ENCODE peak calls at places on chromosomes 4 and X, in six cellular contexts. B is cardiac fibroblast, T is fibroblast of lung, Q is esophagus squamous epithelium, X is HCT116, G is body of pancreas. J is an unnamed sample.

GRCh38 chr4:40763228-40763716 is 13.5 kb downstream of the NSUN7 start:
- DNase-seq in X (peak), G (no peak), B (peak), Q (no peak), T (peak), J (no peak)

GRCh38 chr4:139208404-139208945 is 31.5 kb upstream of the ELF2 start:
- DNase-seq in B (peak), X (no peak), Q (no peak), G (peak), T (peak), J (no peak)

GRCh38 chrX:105013719-105014118 is 206.8 kb downstream of the TEX13A start:
- DNase-seq in T (no peak), G (no peak), Q (no peak), X (no peak), B (no peak), J (no peak)

GRCh38 chr4:54400802-54401201 is 171.7 kb downstream of the PDGFRA start:
- DNase-seq in G (no peak), Q (no peak), T (peak), B (peak), X (no peak), J (no peak)

GRCh38 chr4:159042097-159042605 is 60.7 kb upstream of the RAPGEF2 start:
- DNase-seq in T (no peak), G (peak), Q (no peak), B (no peak), X (no peak), J (peak)

GRCh38 chr4:24857996-24858395 is 54.8 kb downstream of the CCDC149 start:
- DNase-seq in G (no peak), B (peak), T (peak), Q (no peak), X (no peak), J (no peak)

GRCh38 chr4:10334506-10335028 is 122.7 kb downstream of the ZNF518B start:
- DNase-seq in Q (no peak), G (no peak), T (no peak), X (no peak), B (peak), J (no peak)

GRCh38 chr4:88953400-88953799 is 103.6 kb downstream of the FAM13A start:
- DNase-seq in T (peak), X (no peak), G (no peak), Q (no peak), B (no peak), J (no peak)

GRCh38 chrX:103092942-103093341 is at the start of gene NXF3:
- DNase-seq in X (no peak), B (no peak), Q (no peak), T (no peak), G (no peak), J (no peak)

GRCh38 chr4:152075253-152075928 is 314.6 kb upstream of the GATB start:
- DNase-seq in T (no peak), B (no peak), G (no peak), X (no peak), Q (no peak), J (no peak)

GRCh38 chr4:3323071-3323481 is 30.3 kb downstream of the RGS12 start:
- DNase-seq in X (no peak), Q (no peak), B (no peak), T (no peak), G (peak), J (no peak)

GRCh38 chr4:142567199-142567598 is 278.9 kb downstream of the INPP4B start:
- DNase-seq in X (peak), Q (no peak), G (no peak), B (no peak), T (no peak), J (no peak)

GRCh38 chr4:107351196-107351595 is 315.1 kb upstream of the DKK2 start:
- DNase-seq in B (no peak), X (no peak), G (no peak), T (no peak), Q (no peak), J (no peak)

GRCh38 chr4:828641-829271 is 2.8 kb upstream of the CPLX1 start:
- DNase-seq in X (no peak), Q (no peak), G (peak), T (no peak), B (peak), J (no peak)

GRCh38 chr4:73585345-73585744 is 34.9 kb downstream of the RASSF6 start:
- DNase-seq in Q (no peak), G (no peak), T (peak), B (peak), X (no peak), J (no peak)

GRCh38 chr4:82618321-82618720 is 56.5 kb upstream of the TMEM150C start:
- DNase-seq in Q (no peak), X (no peak), G (no peak), T (peak), B (no peak), J (no peak)

GRCh38 chr4:112370466-112370865 is 73.3 kb downstream of the ALPK1 start:
- DNase-seq in G (no peak), X (no peak), Q (no peak), B (no peak), T (no peak), J (no peak)

GRCh38 chr4:95190751-95191436 is 357.9 kb downstream of the UNC5C start:
- DNase-seq in X (no peak), Q (no peak), B (no peak), T (no peak), G (no peak), J (peak)

GRCh38 chrX:78123190-78123589 is 16.3 kb downstream of the TAF9B start:
- DNase-seq in X (no peak), G (no peak), Q (no peak), T (no peak), B (peak), J (no peak)

GRCh38 chr4:111959202-111959601 is 186.1 kb upstream of the FAM241A start:
- DNase-seq in G (no peak), B (peak), X (peak), T (peak), Q (no peak), J (no peak)

GRCh38 chr4:153065286-153065685 is 129.2 kb downstream of the FHDC1 start:
- DNase-seq in G (peak), B (no peak), Q (no peak), X (no peak), T (no peak), J (no peak)

GRCh38 chr4:17066972-17067371 is 168.5 kb upstream of the LDB2 start:
- DNase-seq in G (no peak), Q (no peak), B (peak), T (peak), X (no peak), J (no peak)

GRCh38 chr4:19214591-19214990 is 1037.1 kb upstream of the SLIT2 start:
- DNase-seq in B (peak), X (no peak), T (peak), G (no peak), Q (no peak), J (no peak)

GRCh38 chr4:161581262-161581661 is 582.5 kb downstream of the FSTL5 start:
- DNase-seq in X (no peak), G (no peak), B (peak), T (peak), Q (no peak), J (no peak)

GRCh38 chrX:2397648-2398340 is 103.0 kb downstream of the DHRSX start:
- DNase-seq in T (peak), B (peak), X (peak), G (no peak), Q (no peak), J (no peak)

GRCh38 chr4:136769717-136770116 is 762.6 kb downstream of the PCDH18 start:
- DNase-seq in Q (no peak), B (no peak), G (no peak), T (no peak), X (no peak), J (no peak)

GRCh38 chr4:159764343-159764952 is 661.6 kb downstream of the RAPGEF2 start:
- DNase-seq in X (peak), B (peak), G (peak), T (peak), Q (no peak), J (peak)

GRCh38 chr4:154164931-154165839 is 326.4 kb downstream of the DCHS2 start:
- DNase-seq in X (peak), Q (no peak), G (no peak), T (peak), B (peak), J (no peak)

GRCh38 chrX:123731987-123732678 is 719 bp downstream of the THOC2 start:
- DNase-seq in B (no peak), X (no peak), T (peak), Q (no peak), G (no peak), J (no peak)

GRCh38 chrX:41142130-41142529 is 56.9 kb downstream of the USP9X start:
- DNase-seq in B (no peak), G (no peak), Q (no peak), T (no peak), X (no peak), J (no peak)

GRCh38 chr4:38233727-38234478 is 273.7 kb downstream of the PTTG2 start:
- DNase-seq in X (no peak), Q (no peak), B (no peak), T (no peak), G (no peak), J (no peak)

GRCh38 chr4:56220261-56220660 is 167.0 kb downstream of the AASDH start:
- DNase-seq in T (peak), X (no peak), G (no peak), Q (no peak), B (peak), J (no peak)

GRCh38 chr4:97367878-97368277 is 775.4 kb downstream of the STPG2 start:
- DNase-seq in B (peak), Q (no peak), G (no peak), T (no peak), X (peak), J (no peak)

GRCh38 chr4:158314756-158315487 is 104.6 kb downstream of the TMEM144 start:
- DNase-seq in G (no peak), T (peak), X (no peak), B (peak), Q (no peak), J (no peak)

GRCh38 chrX:19805054-19805690 is 82.2 kb downstream of the SH3KBP1 start:
- DNase-seq in T (no peak), G (no peak), X (no peak), Q (no peak), B (no peak), J (no peak)

GRCh38 chr4:26206339-26206738 is 114.5 kb upstream of the RBPJ start:
- DNase-seq in G (peak), T (peak), B (peak), X (no peak), Q (no peak), J (peak)

GRCh38 chr4:118905546-118905945 is 16.9 kb downstream of the SYNPO2 start:
- DNase-seq in G (no peak), X (no peak), T (no peak), B (peak), Q (no peak), J (no peak)

GRCh38 chrX:40644175-40644574 is 3.2 kb downstream of the CXorf38 start:
- DNase-seq in T (peak), B (peak), X (no peak), Q (no peak), G (no peak), J (no peak)

GRCh38 chr4:128757712-128758111 is 51.8 kb upstream of the JADE1 start:
- DNase-seq in Q (no peak), T (peak), B (no peak), G (peak), X (no peak), J (peak)

DNA sequence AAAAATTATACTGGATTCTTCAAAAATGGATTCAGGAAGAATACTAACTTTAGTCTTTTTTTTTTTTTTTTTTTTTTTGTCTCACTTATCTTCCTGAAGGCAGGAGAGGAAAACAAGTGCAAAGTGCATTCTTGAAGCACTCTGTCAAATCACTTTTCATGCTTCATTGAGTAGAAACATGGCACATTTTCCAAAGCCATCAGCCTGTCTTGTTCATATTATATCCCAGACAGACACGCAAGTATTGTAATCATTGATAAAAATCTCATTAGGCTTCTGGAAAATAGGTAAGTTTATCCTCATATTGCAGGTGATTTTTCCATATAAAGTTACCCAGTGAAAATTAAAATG is 1.3 kb downstream of the BBS12 start:
- DNase-seq in Q (no peak), T (no peak), B (no peak), G (no peak), X (no peak), J (no peak)
- H3K4me3 ChIP-seq in Q (no peak), T (peak), B (peak), G (no peak), X (peak), J (peak)

GRCh38 chr4:5020341-5020740 is 1.1 kb upstream of the CYTL1 start:
- DNase-seq in T (no peak), B (no peak), G (no peak), X (no peak), Q (no peak), J (no peak)

GRCh38 chr4:5018603-5019002 is 655 bp downstream of the CYTL1 start:
- DNase-seq in G (no peak), T (no peak), X (no peak), Q (no peak), B (no peak), J (no peak)

GRCh38 chr4:5019796-5020195 is 538 bp upstream of the CYTL1 start:
- DNase-seq in X (no peak), B (no peak), T (no peak), G (no peak), Q (no peak), J (no peak)

GRCh38 chr4:5019274-5019673 is at the start of gene CYTL1:
- DNase-seq in B (no peak), T (no peak), Q (no peak), X (no peak), G (no peak), J (no peak)

DNA sequence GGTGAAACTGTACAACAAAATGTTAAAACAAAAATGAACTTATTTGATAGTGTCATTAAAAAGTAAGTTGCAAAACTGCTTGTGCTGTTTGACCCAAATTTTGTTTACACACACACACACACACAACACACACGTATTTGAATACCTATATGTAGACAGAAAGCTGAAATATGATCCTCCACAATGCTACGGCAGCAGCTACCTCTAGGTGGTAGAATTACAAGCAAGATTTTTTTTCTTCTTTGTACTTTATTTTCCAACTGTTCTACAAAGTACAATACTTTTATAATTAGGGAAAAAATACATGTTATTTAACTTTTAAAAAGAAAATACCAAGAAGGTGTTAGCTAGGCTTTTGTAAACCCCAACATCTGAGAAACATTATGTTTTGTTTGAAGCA is 1.2 kb downstream of the CYTL1 start:
- DNase-seq in G (no peak), T (no peak), B (no peak), X (no peak), Q (no peak), J (no peak)
- TF ChIP-seq CTCF in G (no peak), T (no peak), B (no peak), X (peak), Q (no peak), J (no peak)

GRCh38 chrX:143940119-143940518 is 56.2 kb downstream of the UBE2NL start:
- DNase-seq in X (no peak), G (no peak), B (no peak), Q (no peak), T (no peak), J (no peak)
- H3K4me3 ChIP-seq in X (no peak), G (no peak), B (no peak), Q (no peak), T (no peak), J (no peak)

GRCh38 chr4:14912426-14912825 is 89.9 kb upstream of the CPEB2 start:
- DNase-seq in B (no peak), G (no peak), Q (no peak), X (no peak), T (no peak), J (no peak)

GRCh38 chr4:14910411-14910810 is 91.9 kb upstream of the CPEB2 start:
- DNase-seq in G (no peak), Q (no peak), X (no peak), B (no peak), T (no peak), J (no peak)

GRCh38 chr4:14906805-14907204 is 95.5 kb upstream of the CPEB2 start:
- DNase-seq in B (no peak), T (no peak), X (no peak), Q (no peak), G (no peak), J (no peak)

GRCh38 chr4:14908635-14909034 is 93.6 kb upstream of the CPEB2 start:
- DNase-seq in T (peak), Q (no peak), B (peak), X (peak), G (no peak), J (no peak)
- TF ChIP-seq CTCF in T (no peak), Q (no peak), B (no peak), X (no peak), G (no peak), J (no peak)

GRCh38 chrX:47361538-47362511 is 8.6 kb upstream of the ZNF157 start:
- DNase-seq in G (peak), B (peak), T (peak), Q (no peak), X (peak), J (peak)
- H3K4me3 ChIP-seq in G (no peak), B (peak), T (peak), Q (peak), X (peak), J (peak)

GRCh38 chr4:141306331-141306730 is 85.6 kb downstream of the ZNF330 start:
- DNase-seq in X (no peak), T (no peak), G (no peak), Q (no peak), B (no peak), J (no peak)

GRCh38 chr4:141309864-141310263 is 89.2 kb downstream of the ZNF330 start:
- DNase-seq in G (no peak), B (no peak), Q (no peak), X (no peak), T (no peak), J (no peak)

GRCh38 chr4:141302926-141303325 is 82.2 kb downstream of the ZNF330 start:
- DNase-seq in G (no peak), Q (no peak), T (no peak), B (no peak), X (no peak), J (no peak)

GRCh38 chr4:141304346-141304745 is 83.7 kb downstream of the ZNF330 start:
- DNase-seq in T (no peak), Q (no peak), X (no peak), B (no peak), G (no peak), J (no peak)

GRCh38 chr4:141307241-141307689 is 86.6 kb downstream of the ZNF330 start:
- DNase-seq in Q (peak), X (peak), B (peak), G (peak), T (peak), J (peak)
- TF ChIP-seq CTCF in Q (peak), X (peak), B (peak), G (peak), T (peak), J (peak)

GRCh38 chrX:48890934-48891401 is 6.6 kb downstream of the TIMM17B start:
- DNase-seq in Q (no peak), G (no peak), X (no peak), T (no peak), B (no peak), J (no peak)
- H3K4me3 ChIP-seq in Q (peak), G (peak), X (no peak), T (peak), B (peak), J (peak)

GRCh38 chr4:71110499-71110898 is 117.0 kb downstream of the DCK start:
- DNase-seq in B (no peak), X (no peak), G (no peak), T (no peak), Q (no peak), J (no peak)

GRCh38 chr4:71107732-71108131 is 114.3 kb downstream of the DCK start:
- DNase-seq in B (no peak), G (no peak), T (no peak), X (no peak), Q (no peak), J (no peak)

DNA sequence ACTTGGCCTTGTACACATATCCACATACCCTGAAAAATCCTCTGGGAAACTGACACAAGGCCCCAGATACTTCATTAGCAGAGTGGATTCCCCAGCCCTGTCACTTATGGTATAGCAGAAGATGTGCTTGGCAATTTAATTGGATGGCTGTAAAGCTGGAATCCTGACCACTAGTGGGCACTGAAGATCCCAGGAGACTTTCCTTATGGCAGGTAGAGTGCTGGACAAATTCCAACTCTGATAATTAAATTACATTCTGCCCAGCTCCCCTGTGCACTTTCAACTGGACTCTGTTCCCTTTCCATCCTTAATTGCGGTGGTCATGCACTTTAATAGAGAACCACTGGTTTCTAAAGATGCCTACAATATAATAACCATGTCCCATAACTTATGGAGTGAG is 119.8 kb downstream of the DCK start:
- DNase-seq in G (peak), Q (no peak), X (peak), T (no peak), B (no peak), J (no peak)
- TF ChIP-seq CTCF in G (peak), Q (peak), X (peak), T (no peak), B (peak), J (peak)

J was measured in LNCaP clone FGC.